ENCODE peak calls at places on chromosomes 1 and 21, in nine cellular contexts. One of them, this sample, is unnamed.

GRCh38 chr1:221327954-221328353 is 413.9 kb downstream of the DUSP10 start:
- DNase-seq in psoas muscle: no peak
- DNase-seq in stimulated activated CD4-positive, alpha-beta T cell treated with anti-CD3 and anti-CD28 coated beads, Interleukin-4, amount 100 ng/mL, for 1 hour: no peak
- DNase-seq in 8988T: no peak
- DNase-seq in astrocyte: no peak
- DNase-seq in hippocampal formation: no peak
- DNase-seq in IMR-90: no peak
- DNase-seq in right lobe of liver: no peak
- DNase-seq in Right ventricle myocardium superior: peak
- DNase-seq in this sample: no peak

GRCh38 chr1:160753629-160754028 is 14.6 kb downstream of the SLAMF7 start:
- DNase-seq in psoas muscle: no peak
- DNase-seq in stimulated activated CD4-positive, alpha-beta T cell treated with anti-CD3 and anti-CD28 coated beads, Interleukin-4, amount 100 ng/mL, for 1 hour: no peak
- DNase-seq in IMR-90: no peak
- DNase-seq in right lobe of liver: no peak
- DNase-seq in 8988T: no peak
- DNase-seq in Right ventricle myocardium superior: no peak
- DNase-seq in hippocampal formation: no peak
- DNase-seq in astrocyte: no peak
- DNase-seq in this sample: no peak

GRCh38 chr1:193489191-193489590 is 302.8 kb upstream of the B3GALT2 start:
- DNase-seq in Right ventricle myocardium superior: no peak
- DNase-seq in psoas muscle: no peak
- DNase-seq in stimulated activated CD4-positive, alpha-beta T cell treated with anti-CD3 and anti-CD28 coated beads, Interleukin-4, amount 100 ng/mL, for 1 hour: no peak
- DNase-seq in IMR-90: no peak
- DNase-seq in right lobe of liver: no peak
- DNase-seq in 8988T: no peak
- DNase-seq in hippocampal formation: no peak
- DNase-seq in astrocyte: no peak
- DNase-seq in this sample: no peak

GRCh38 chr1:94679336-94680007 is 137.9 kb upstream of the F3 start:
- DNase-seq in astrocyte: peak
- DNase-seq in Right ventricle myocardium superior: peak
- DNase-seq in stimulated activated CD4-positive, alpha-beta T cell treated with anti-CD3 and anti-CD28 coated beads, Interleukin-4, amount 100 ng/mL, for 1 hour: no peak
- DNase-seq in hippocampal formation: no peak
- DNase-seq in psoas muscle: peak
- DNase-seq in 8988T: no peak
- DNase-seq in right lobe of liver: no peak
- DNase-seq in IMR-90: no peak
- DNase-seq in this sample: peak

GRCh38 chr1:78664763-78665162 is 15.1 kb downstream of the IFI44 start:
- DNase-seq in astrocyte: no peak
- DNase-seq in psoas muscle: no peak
- DNase-seq in right lobe of liver: no peak
- DNase-seq in Right ventricle myocardium superior: no peak
- DNase-seq in 8988T: no peak
- DNase-seq in hippocampal formation: no peak
- DNase-seq in stimulated activated CD4-positive, alpha-beta T cell treated with anti-CD3 and anti-CD28 coated beads, Interleukin-4, amount 100 ng/mL, for 1 hour: no peak
- DNase-seq in IMR-90: peak
- DNase-seq in this sample: no peak

GRCh38 chr1:15826810-15827507 is 19.5 kb upstream of the UQCRHL start:
- DNase-seq in 8988T: no peak
- DNase-seq in hippocampal formation: no peak
- DNase-seq in Right ventricle myocardium superior: no peak
- DNase-seq in psoas muscle: no peak
- DNase-seq in IMR-90: no peak
- DNase-seq in right lobe of liver: no peak
- DNase-seq in stimulated activated CD4-positive, alpha-beta T cell treated with anti-CD3 and anti-CD28 coated beads, Interleukin-4, amount 100 ng/mL, for 1 hour: no peak
- DNase-seq in astrocyte: no peak
- DNase-seq in this sample: no peak

GRCh38 chr1:1782399-1783221 is 4.3 kb upstream of the NADK start:
- DNase-seq in 8988T: no peak
- DNase-seq in IMR-90: peak
- DNase-seq in Right ventricle myocardium superior: peak
- DNase-seq in psoas muscle: peak
- DNase-seq in hippocampal formation: no peak
- DNase-seq in right lobe of liver: peak
- DNase-seq in stimulated activated CD4-positive, alpha-beta T cell treated with anti-CD3 and anti-CD28 coated beads, Interleukin-4, amount 100 ng/mL, for 1 hour: no peak
- DNase-seq in astrocyte: peak
- DNase-seq in this sample: peak

GRCh38 chr1:1997561-1997960 is 6.0 kb downstream of the CFAP74 start:
- DNase-seq in right lobe of liver: no peak
- DNase-seq in psoas muscle: no peak
- DNase-seq in Right ventricle myocardium superior: no peak
- DNase-seq in 8988T: no peak
- DNase-seq in IMR-90: no peak
- DNase-seq in hippocampal formation: no peak
- DNase-seq in astrocyte: no peak
- DNase-seq in stimulated activated CD4-positive, alpha-beta T cell treated with anti-CD3 and anti-CD28 coated beads, Interleukin-4, amount 100 ng/mL, for 1 hour: no peak
- DNase-seq in this sample: no peak

GRCh38 chr1:179781962-179782361 is 38.9 kb downstream of the FAM163A start:
- DNase-seq in 8988T: no peak
- DNase-seq in right lobe of liver: peak
- DNase-seq in hippocampal formation: no peak
- DNase-seq in IMR-90: peak
- DNase-seq in psoas muscle: no peak
- DNase-seq in stimulated activated CD4-positive, alpha-beta T cell treated with anti-CD3 and anti-CD28 coated beads, Interleukin-4, amount 100 ng/mL, for 1 hour: no peak
- DNase-seq in Right ventricle myocardium superior: peak
- DNase-seq in astrocyte: no peak
- DNase-seq in this sample: no peak

GRCh38 chr1:41900611-41901444 is 17.9 kb downstream of the HIVEP3 start:
- DNase-seq in IMR-90: peak
- DNase-seq in astrocyte: peak
- DNase-seq in psoas muscle: no peak
- DNase-seq in Right ventricle myocardium superior: no peak
- DNase-seq in stimulated activated CD4-positive, alpha-beta T cell treated with anti-CD3 and anti-CD28 coated beads, Interleukin-4, amount 100 ng/mL, for 1 hour: no peak
- DNase-seq in right lobe of liver: no peak
- DNase-seq in hippocampal formation: no peak
- DNase-seq in 8988T: no peak
- DNase-seq in this sample: no peak

GRCh38 chr1:221310180-221310579 is 430.9 kb downstream of the HLX start:
- DNase-seq in astrocyte: no peak
- DNase-seq in psoas muscle: no peak
- DNase-seq in stimulated activated CD4-positive, alpha-beta T cell treated with anti-CD3 and anti-CD28 coated beads, Interleukin-4, amount 100 ng/mL, for 1 hour: no peak
- DNase-seq in right lobe of liver: no peak
- DNase-seq in Right ventricle myocardium superior: no peak
- DNase-seq in 8988T: no peak
- DNase-seq in IMR-90: no peak
- DNase-seq in hippocampal formation: no peak
- DNase-seq in this sample: no peak

GRCh38 chr1:64941466-64942117 is 24.8 kb downstream of the JAK1 start:
- DNase-seq in 8988T: no peak
- DNase-seq in Right ventricle myocardium superior: no peak
- DNase-seq in psoas muscle: no peak
- DNase-seq in right lobe of liver: no peak
- DNase-seq in hippocampal formation: no peak
- DNase-seq in stimulated activated CD4-positive, alpha-beta T cell treated with anti-CD3 and anti-CD28 coated beads, Interleukin-4, amount 100 ng/mL, for 1 hour: no peak
- DNase-seq in astrocyte: no peak
- DNase-seq in IMR-90: no peak
- DNase-seq in this sample: no peak

GRCh38 chr21:44572959-44573583 is 458 bp upstream of the KRTAP10-4 start:
- DNase-seq in IMR-90: peak
- DNase-seq in right lobe of liver: no peak
- DNase-seq in hippocampal formation: no peak
- DNase-seq in astrocyte: peak
- DNase-seq in 8988T: no peak
- DNase-seq in Right ventricle myocardium superior: no peak
- DNase-seq in psoas muscle: no peak
- DNase-seq in stimulated activated CD4-positive, alpha-beta T cell treated with anti-CD3 and anti-CD28 coated beads, Interleukin-4, amount 100 ng/mL, for 1 hour: no peak
- DNase-seq in this sample: no peak

GRCh38 chr1:180169641-180170155 is 15.0 kb downstream of the QSOX1 start:
- DNase-seq in astrocyte: no peak
- DNase-seq in Right ventricle myocardium superior: no peak
- DNase-seq in 8988T: no peak
- DNase-seq in right lobe of liver: no peak
- DNase-seq in stimulated activated CD4-positive, alpha-beta T cell treated with anti-CD3 and anti-CD28 coated beads, Interleukin-4, amount 100 ng/mL, for 1 hour: no peak
- DNase-seq in IMR-90: no peak
- DNase-seq in hippocampal formation: no peak
- DNase-seq in psoas muscle: no peak
- DNase-seq in this sample: no peak

GRCh38 chr1:172465617-172466016 is 21.7 kb upstream of the PIGC start:
- DNase-seq in Right ventricle myocardium superior: no peak
- DNase-seq in psoas muscle: no peak
- DNase-seq in right lobe of liver: no peak
- DNase-seq in astrocyte: no peak
- DNase-seq in 8988T: no peak
- DNase-seq in stimulated activated CD4-positive, alpha-beta T cell treated with anti-CD3 and anti-CD28 coated beads, Interleukin-4, amount 100 ng/mL, for 1 hour: no peak
- DNase-seq in hippocampal formation: no peak
- DNase-seq in IMR-90: no peak
- DNase-seq in this sample: no peak

GRCh38 chr1:2983319-2983705 is 38.0 kb upstream of the ACTRT2 start:
- DNase-seq in Right ventricle myocardium superior: peak
- DNase-seq in psoas muscle: no peak
- DNase-seq in astrocyte: no peak
- DNase-seq in 8988T: no peak
- DNase-seq in IMR-90: no peak
- DNase-seq in stimulated activated CD4-positive, alpha-beta T cell treated with anti-CD3 and anti-CD28 coated beads, Interleukin-4, amount 100 ng/mL, for 1 hour: no peak
- DNase-seq in hippocampal formation: no peak
- DNase-seq in right lobe of liver: peak
- DNase-seq in this sample: peak

GRCh38 chr1:42690477-42691156 is 8.4 kb downstream of the YBX1 start:
- DNase-seq in right lobe of liver: no peak
- DNase-seq in psoas muscle: no peak
- DNase-seq in stimulated activated CD4-positive, alpha-beta T cell treated with anti-CD3 and anti-CD28 coated beads, Interleukin-4, amount 100 ng/mL, for 1 hour: no peak
- DNase-seq in Right ventricle myocardium superior: no peak
- DNase-seq in astrocyte: no peak
- DNase-seq in hippocampal formation: no peak
- DNase-seq in IMR-90: peak
- DNase-seq in 8988T: no peak
- DNase-seq in this sample: no peak

GRCh38 chr1:202966006-202966904 is 802 bp downstream of the CYB5R1 start:
- DNase-seq in astrocyte: no peak
- DNase-seq in stimulated activated CD4-positive, alpha-beta T cell treated with anti-CD3 and anti-CD28 coated beads, Interleukin-4, amount 100 ng/mL, for 1 hour: no peak
- DNase-seq in 8988T: no peak
- DNase-seq in right lobe of liver: no peak
- DNase-seq in Right ventricle myocardium superior: no peak
- DNase-seq in hippocampal formation: no peak
- DNase-seq in IMR-90: no peak
- DNase-seq in psoas muscle: peak
- DNase-seq in this sample: no peak

GRCh38 chr1:228093050-228093906 is 9.8 kb downstream of the C1orf35 start:
- DNase-seq in right lobe of liver: no peak
- DNase-seq in hippocampal formation: no peak
- DNase-seq in psoas muscle: no peak
- DNase-seq in stimulated activated CD4-positive, alpha-beta T cell treated with anti-CD3 and anti-CD28 coated beads, Interleukin-4, amount 100 ng/mL, for 1 hour: no peak
- DNase-seq in 8988T: peak
- DNase-seq in IMR-90: no peak
- DNase-seq in Right ventricle myocardium superior: peak
- DNase-seq in astrocyte: no peak
- DNase-seq in this sample: peak

GRCh38 chr21:18759751-18760161 is 356.2 kb upstream of the TMPRSS15 start:
- DNase-seq in psoas muscle: no peak
- DNase-seq in right lobe of liver: no peak
- DNase-seq in hippocampal formation: no peak
- DNase-seq in 8988T: no peak
- DNase-seq in IMR-90: no peak
- DNase-seq in astrocyte: no peak
- DNase-seq in stimulated activated CD4-positive, alpha-beta T cell treated with anti-CD3 and anti-CD28 coated beads, Interleukin-4, amount 100 ng/mL, for 1 hour: no peak
- DNase-seq in Right ventricle myocardium superior: no peak
- DNase-seq in this sample: no peak

GRCh38 chr1:39692152-39693064 is 1.2 kb upstream of the HPCAL4 start:
- DNase-seq in IMR-90: no peak
- DNase-seq in right lobe of liver: no peak
- DNase-seq in psoas muscle: no peak
- DNase-seq in hippocampal formation: no peak
- DNase-seq in Right ventricle myocardium superior: no peak
- DNase-seq in 8988T: no peak
- DNase-seq in stimulated activated CD4-positive, alpha-beta T cell treated with anti-CD3 and anti-CD28 coated beads, Interleukin-4, amount 100 ng/mL, for 1 hour: peak
- DNase-seq in astrocyte: no peak
- DNase-seq in this sample: no peak

GRCh38 chr21:42406846-42407245 is 3.1 kb downstream of the UBASH3A start:
- DNase-seq in 8988T: no peak
- DNase-seq in stimulated activated CD4-positive, alpha-beta T cell treated with anti-CD3 and anti-CD28 coated beads, Interleukin-4, amount 100 ng/mL, for 1 hour: no peak
- DNase-seq in hippocampal formation: no peak
- DNase-seq in astrocyte: no peak
- DNase-seq in IMR-90: no peak
- DNase-seq in right lobe of liver: peak
- DNase-seq in psoas muscle: no peak
- DNase-seq in Right ventricle myocardium superior: no peak
- DNase-seq in this sample: no peak

GRCh38 chr1:26696645-26697440 is 1.0 kb downstream of the ARID1A start:
- DNase-seq in astrocyte: no peak
- DNase-seq in psoas muscle: peak
- DNase-seq in 8988T: no peak
- DNase-seq in hippocampal formation: no peak
- DNase-seq in right lobe of liver: peak
- DNase-seq in Right ventricle myocardium superior: peak
- DNase-seq in IMR-90: no peak
- DNase-seq in stimulated activated CD4-positive, alpha-beta T cell treated with anti-CD3 and anti-CD28 coated beads, Interleukin-4, amount 100 ng/mL, for 1 hour: peak
- DNase-seq in this sample: peak

GRCh38 chr1:234018816-234019215 is 114.3 kb downstream of the SLC35F3 start:
- DNase-seq in hippocampal formation: no peak
- DNase-seq in psoas muscle: no peak
- DNase-seq in stimulated activated CD4-positive, alpha-beta T cell treated with anti-CD3 and anti-CD28 coated beads, Interleukin-4, amount 100 ng/mL, for 1 hour: no peak
- DNase-seq in IMR-90: no peak
- DNase-seq in Right ventricle myocardium superior: no peak
- DNase-seq in astrocyte: no peak
- DNase-seq in 8988T: no peak
- DNase-seq in right lobe of liver: no peak
- DNase-seq in this sample: no peak

GRCh38 chr1:12088607-12089006 is 25.5 kb downstream of the TNFRSF8 start:
- DNase-seq in psoas muscle: no peak
- DNase-seq in IMR-90: no peak
- DNase-seq in right lobe of liver: no peak
- DNase-seq in Right ventricle myocardium superior: no peak
- DNase-seq in 8988T: no peak
- DNase-seq in stimulated activated CD4-positive, alpha-beta T cell treated with anti-CD3 and anti-CD28 coated beads, Interleukin-4, amount 100 ng/mL, for 1 hour: no peak
- DNase-seq in hippocampal formation: no peak
- DNase-seq in astrocyte: no peak
- DNase-seq in this sample: no peak

GRCh38 chr1:235421751-235422150 is 54.5 kb downstream of the TBCE start:
- DNase-seq in Right ventricle myocardium superior: no peak
- DNase-seq in 8988T: no peak
- DNase-seq in right lobe of liver: no peak
- DNase-seq in astrocyte: no peak
- DNase-seq in IMR-90: no peak
- DNase-seq in psoas muscle: no peak
- DNase-seq in hippocampal formation: no peak
- DNase-seq in stimulated activated CD4-positive, alpha-beta T cell treated with anti-CD3 and anti-CD28 coated beads, Interleukin-4, amount 100 ng/mL, for 1 hour: no peak
- DNase-seq in this sample: no peak

GRCh38 chr1:91201174-91201573 is 179.3 kb upstream of the ZNF644 start:
- DNase-seq in psoas muscle: no peak
- DNase-seq in 8988T: no peak
- DNase-seq in stimulated activated CD4-positive, alpha-beta T cell treated with anti-CD3 and anti-CD28 coated beads, Interleukin-4, amount 100 ng/mL, for 1 hour: no peak
- DNase-seq in right lobe of liver: no peak
- DNase-seq in astrocyte: no peak
- DNase-seq in hippocampal formation: no peak
- DNase-seq in Right ventricle myocardium superior: no peak
- DNase-seq in IMR-90: no peak
- DNase-seq in this sample: no peak

This sample was measured in lower leg skin.